ENCODE peak calls at places on chromosomes 2 and 18, in eight cellular contexts. One of them, this sample, is unnamed.

GRCh38 chr2:183371545-183371944 is 247.3 kb downstream of the NUP35 start:
- DNase-seq in GM23338: no peak
- DNase-seq in HFFc6: no peak
- DNase-seq in hepatocyte: no peak
- DNase-seq in upper lobe of right lung: no peak
- DNase-seq in mesothelial cell of epicardium: no peak
- DNase-seq in transverse colon: no peak
- DNase-seq in bronchial epithelial cell: no peak
- DNase-seq in this sample: no peak

GRCh38 chr2:218291934-218292699 is at the start of gene TMBIM1:
- DNase-seq in GM23338: peak
- DNase-seq in HFFc6: peak
- DNase-seq in hepatocyte: peak
- DNase-seq in upper lobe of right lung: peak
- DNase-seq in mesothelial cell of epicardium: peak
- DNase-seq in transverse colon: peak
- DNase-seq in bronchial epithelial cell: no peak
- DNase-seq in this sample: peak

GRCh38 chr2:3430211-3430610 is 50.7 kb downstream of the TRAPPC12 start:
- DNase-seq in GM23338: no peak
- DNase-seq in HFFc6: no peak
- DNase-seq in hepatocyte: no peak
- DNase-seq in upper lobe of right lung: no peak
- DNase-seq in mesothelial cell of epicardium: no peak
- DNase-seq in transverse colon: no peak
- DNase-seq in bronchial epithelial cell: peak
- DNase-seq in this sample: no peak

GRCh38 chr2:120371969-120372625 is 26.2 kb downstream of the INHBB start:
- DNase-seq in GM23338: no peak
- DNase-seq in HFFc6: no peak
- DNase-seq in hepatocyte: no peak
- DNase-seq in upper lobe of right lung: no peak
- DNase-seq in mesothelial cell of epicardium: no peak
- DNase-seq in transverse colon: no peak
- DNase-seq in bronchial epithelial cell: no peak
- DNase-seq in this sample: no peak

GRCh38 chr2:200156140-200156858 is 150.2 kb upstream of the SPATS2L start:
- DNase-seq in GM23338: no peak
- DNase-seq in HFFc6: peak
- DNase-seq in hepatocyte: peak
- DNase-seq in upper lobe of right lung: no peak
- DNase-seq in mesothelial cell of epicardium: no peak
- DNase-seq in transverse colon: no peak
- DNase-seq in bronchial epithelial cell: peak
- DNase-seq in this sample: no peak

GRCh38 chr2:25306767-25307368 is 34.9 kb downstream of the DNMT3A start:
- DNase-seq in GM23338: no peak
- DNase-seq in HFFc6: no peak
- DNase-seq in hepatocyte: no peak
- DNase-seq in upper lobe of right lung: peak
- DNase-seq in mesothelial cell of epicardium: no peak
- DNase-seq in transverse colon: no peak
- DNase-seq in bronchial epithelial cell: peak
- DNase-seq in this sample: no peak

GRCh38 chr2:119723784-119724467 is 35.8 kb upstream of the PTPN4 start:
- DNase-seq in GM23338: no peak
- DNase-seq in HFFc6: no peak
- DNase-seq in hepatocyte: no peak
- DNase-seq in upper lobe of right lung: no peak
- DNase-seq in mesothelial cell of epicardium: no peak
- DNase-seq in transverse colon: no peak
- DNase-seq in bronchial epithelial cell: no peak
- DNase-seq in this sample: no peak

GRCh38 chr2:19409001-19409400 is 50.6 kb upstream of the OSR1 start:
- DNase-seq in GM23338: no peak
- DNase-seq in HFFc6: no peak
- DNase-seq in hepatocyte: no peak
- DNase-seq in upper lobe of right lung: no peak
- DNase-seq in mesothelial cell of epicardium: no peak
- DNase-seq in transverse colon: no peak
- DNase-seq in bronchial epithelial cell: no peak
- DNase-seq in this sample: no peak

GRCh38 chr18:10010611-10011015 is 96.8 kb downstream of the VAPA start:
- DNase-seq in GM23338: no peak
- DNase-seq in HFFc6: peak
- DNase-seq in hepatocyte: peak
- DNase-seq in upper lobe of right lung: no peak
- DNase-seq in mesothelial cell of epicardium: no peak
- DNase-seq in transverse colon: peak
- DNase-seq in bronchial epithelial cell: peak
- DNase-seq in this sample: no peak

GRCh38 chr2:75290600-75291140 is 91.3 kb upstream of the TACR1 start:
- DNase-seq in GM23338: peak
- DNase-seq in HFFc6: peak
- DNase-seq in hepatocyte: no peak
- DNase-seq in upper lobe of right lung: no peak
- DNase-seq in mesothelial cell of epicardium: no peak
- DNase-seq in transverse colon: no peak
- DNase-seq in bronchial epithelial cell: no peak
- DNase-seq in this sample: no peak

GRCh38 chr2:121245913-121246312 is 39.1 kb downstream of the TFCP2L1 start:
- DNase-seq in GM23338: no peak
- DNase-seq in HFFc6: no peak
- DNase-seq in hepatocyte: no peak
- DNase-seq in upper lobe of right lung: peak
- DNase-seq in mesothelial cell of epicardium: no peak
- DNase-seq in transverse colon: peak
- DNase-seq in bronchial epithelial cell: no peak
- DNase-seq in this sample: no peak

GRCh38 chr2:12428786-12429185 is 287.9 kb upstream of the TRIB2 start:
- DNase-seq in GM23338: peak
- DNase-seq in HFFc6: peak
- DNase-seq in hepatocyte: no peak
- DNase-seq in upper lobe of right lung: no peak
- DNase-seq in mesothelial cell of epicardium: no peak
- DNase-seq in transverse colon: no peak
- DNase-seq in bronchial epithelial cell: no peak
- DNase-seq in this sample: no peak

GRCh38 chr2:182259629-182260150 is 167.1 kb downstream of the PDE1A start:
- DNase-seq in GM23338: no peak
- DNase-seq in HFFc6: peak
- DNase-seq in hepatocyte: no peak
- DNase-seq in upper lobe of right lung: no peak
- DNase-seq in mesothelial cell of epicardium: no peak
- DNase-seq in transverse colon: no peak
- DNase-seq in bronchial epithelial cell: no peak
- DNase-seq in this sample: no peak

GRCh38 chr2:225070811-225071210 is 28.5 kb upstream of the DOCK10 start:
- DNase-seq in GM23338: no peak
- DNase-seq in HFFc6: no peak
- DNase-seq in hepatocyte: no peak
- DNase-seq in upper lobe of right lung: no peak
- DNase-seq in mesothelial cell of epicardium: no peak
- DNase-seq in transverse colon: no peak
- DNase-seq in bronchial epithelial cell: no peak
- DNase-seq in this sample: no peak

GRCh38 chr2:171523969-171524401 is 1.7 kb downstream of the CYBRD1 start:
- DNase-seq in GM23338: peak
- DNase-seq in HFFc6: no peak
- DNase-seq in hepatocyte: peak
- DNase-seq in upper lobe of right lung: no peak
- DNase-seq in mesothelial cell of epicardium: no peak
- DNase-seq in transverse colon: no peak
- DNase-seq in bronchial epithelial cell: peak
- DNase-seq in this sample: no peak

GRCh38 chr2:233671290-233672161 is at the start of gene UGT1A9:
- DNase-seq in GM23338: no peak
- DNase-seq in HFFc6: no peak
- DNase-seq in hepatocyte: no peak
- DNase-seq in upper lobe of right lung: no peak
- DNase-seq in mesothelial cell of epicardium: no peak
- DNase-seq in transverse colon: no peak
- DNase-seq in bronchial epithelial cell: no peak
- DNase-seq in this sample: no peak

GRCh38 chr2:233674995-233675394 is 3.3 kb downstream of the UGT1A9 start:
- DNase-seq in GM23338: peak
- DNase-seq in HFFc6: no peak
- DNase-seq in hepatocyte: no peak
- DNase-seq in upper lobe of right lung: no peak
- DNase-seq in mesothelial cell of epicardium: no peak
- DNase-seq in transverse colon: no peak
- DNase-seq in bronchial epithelial cell: no peak
- DNase-seq in this sample: no peak

GRCh38 chr2:233676046-233676445 is 4.3 kb downstream of the UGT1A9 start:
- DNase-seq in GM23338: no peak
- DNase-seq in HFFc6: no peak
- DNase-seq in hepatocyte: no peak
- DNase-seq in upper lobe of right lung: no peak
- DNase-seq in mesothelial cell of epicardium: no peak
- DNase-seq in transverse colon: no peak
- DNase-seq in bronchial epithelial cell: no peak
- DNase-seq in this sample: no peak

GRCh38 chr2:233673896-233674295 is 2.2 kb downstream of the UGT1A9 start:
- DNase-seq in GM23338: no peak
- DNase-seq in HFFc6: no peak
- DNase-seq in hepatocyte: no peak
- DNase-seq in upper lobe of right lung: no peak
- DNase-seq in mesothelial cell of epicardium: no peak
- DNase-seq in transverse colon: no peak
- DNase-seq in bronchial epithelial cell: no peak
- DNase-seq in this sample: no peak

DNA sequence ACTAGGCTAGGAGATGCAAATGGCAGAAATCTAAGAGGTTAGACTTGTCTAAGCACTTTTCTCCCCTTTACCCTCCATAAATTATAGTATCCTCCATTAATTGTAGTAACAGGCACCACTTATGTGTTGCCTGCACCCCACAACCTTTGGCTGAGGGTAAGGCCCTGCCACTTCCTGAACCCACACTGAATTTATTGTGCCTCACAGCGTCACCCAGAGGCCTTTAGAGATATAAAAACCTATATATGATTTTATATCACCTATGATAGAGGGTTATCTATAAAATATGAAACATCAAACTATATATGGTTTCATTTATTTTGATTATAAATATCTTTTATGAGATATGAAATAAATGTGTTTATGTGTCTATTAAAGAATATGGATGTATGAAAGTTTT is 2.6 kb downstream of the UGT1A9 start:
- DNase-seq in GM23338: no peak
- DNase-seq in HFFc6: no peak
- DNase-seq in hepatocyte: no peak
- DNase-seq in upper lobe of right lung: no peak
- DNase-seq in mesothelial cell of epicardium: no peak
- DNase-seq in transverse colon: no peak
- DNase-seq in bronchial epithelial cell: no peak
- DNase-seq in this sample: no peak
- TF ChIP-seq CTCF in GM23338: no peak
- TF ChIP-seq CTCF in HFFc6: no peak
- TF ChIP-seq CTCF in hepatocyte: no peak
- TF ChIP-seq CTCF in upper lobe of right lung: no peak
- TF ChIP-seq CTCF in mesothelial cell of epicardium: no peak
- TF ChIP-seq CTCF in transverse colon: no peak
- TF ChIP-seq CTCF in bronchial epithelial cell: no peak
- TF ChIP-seq CTCF in this sample: no peak

GRCh38 chr2:15160201-15160600 is 400.9 kb downstream of the NBAS start:
- DNase-seq in GM23338: no peak
- DNase-seq in HFFc6: no peak
- DNase-seq in hepatocyte: no peak
- DNase-seq in upper lobe of right lung: no peak
- DNase-seq in mesothelial cell of epicardium: no peak
- DNase-seq in transverse colon: no peak
- DNase-seq in bronchial epithelial cell: no peak
- DNase-seq in this sample: no peak
- TF ChIP-seq CTCF in GM23338: no peak
- TF ChIP-seq CTCF in HFFc6: no peak
- TF ChIP-seq CTCF in hepatocyte: no peak
- TF ChIP-seq CTCF in upper lobe of right lung: no peak
- TF ChIP-seq CTCF in mesothelial cell of epicardium: no peak
- TF ChIP-seq CTCF in transverse colon: no peak
- TF ChIP-seq CTCF in bronchial epithelial cell: no peak
- TF ChIP-seq CTCF in this sample: no peak

DNA sequence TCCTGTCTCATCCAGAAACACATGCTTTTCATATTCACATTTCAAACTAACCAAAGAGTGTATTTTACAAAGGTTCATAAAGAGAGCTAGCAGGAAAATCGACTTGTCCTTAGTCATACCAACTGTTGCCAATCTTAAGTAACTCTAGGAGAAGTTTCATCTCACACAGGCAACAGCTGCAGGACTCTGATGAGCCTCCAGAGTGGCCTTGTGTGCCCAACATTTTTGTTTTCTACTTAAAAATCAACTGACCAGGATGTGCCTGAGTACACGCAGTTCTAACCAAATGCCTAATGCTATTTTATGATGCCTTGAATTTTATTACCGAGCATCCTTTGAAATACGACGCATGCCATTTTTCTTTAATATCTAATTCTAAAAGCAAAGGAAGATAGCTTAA is 595.9 kb upstream of the LRRTM4 start:
- DNase-seq in GM23338: peak
- DNase-seq in HFFc6: no peak
- DNase-seq in hepatocyte: no peak
- DNase-seq in upper lobe of right lung: no peak
- DNase-seq in mesothelial cell of epicardium: no peak
- DNase-seq in transverse colon: no peak
- DNase-seq in bronchial epithelial cell: no peak
- DNase-seq in this sample: no peak
- TF ChIP-seq CTCF in GM23338: no peak
- TF ChIP-seq CTCF in HFFc6: no peak
- TF ChIP-seq CTCF in hepatocyte: no peak
- TF ChIP-seq CTCF in upper lobe of right lung: no peak
- TF ChIP-seq CTCF in mesothelial cell of epicardium: no peak
- TF ChIP-seq CTCF in transverse colon: no peak
- TF ChIP-seq CTCF in bronchial epithelial cell: no peak
- TF ChIP-seq CTCF in this sample: no peak

DNA sequence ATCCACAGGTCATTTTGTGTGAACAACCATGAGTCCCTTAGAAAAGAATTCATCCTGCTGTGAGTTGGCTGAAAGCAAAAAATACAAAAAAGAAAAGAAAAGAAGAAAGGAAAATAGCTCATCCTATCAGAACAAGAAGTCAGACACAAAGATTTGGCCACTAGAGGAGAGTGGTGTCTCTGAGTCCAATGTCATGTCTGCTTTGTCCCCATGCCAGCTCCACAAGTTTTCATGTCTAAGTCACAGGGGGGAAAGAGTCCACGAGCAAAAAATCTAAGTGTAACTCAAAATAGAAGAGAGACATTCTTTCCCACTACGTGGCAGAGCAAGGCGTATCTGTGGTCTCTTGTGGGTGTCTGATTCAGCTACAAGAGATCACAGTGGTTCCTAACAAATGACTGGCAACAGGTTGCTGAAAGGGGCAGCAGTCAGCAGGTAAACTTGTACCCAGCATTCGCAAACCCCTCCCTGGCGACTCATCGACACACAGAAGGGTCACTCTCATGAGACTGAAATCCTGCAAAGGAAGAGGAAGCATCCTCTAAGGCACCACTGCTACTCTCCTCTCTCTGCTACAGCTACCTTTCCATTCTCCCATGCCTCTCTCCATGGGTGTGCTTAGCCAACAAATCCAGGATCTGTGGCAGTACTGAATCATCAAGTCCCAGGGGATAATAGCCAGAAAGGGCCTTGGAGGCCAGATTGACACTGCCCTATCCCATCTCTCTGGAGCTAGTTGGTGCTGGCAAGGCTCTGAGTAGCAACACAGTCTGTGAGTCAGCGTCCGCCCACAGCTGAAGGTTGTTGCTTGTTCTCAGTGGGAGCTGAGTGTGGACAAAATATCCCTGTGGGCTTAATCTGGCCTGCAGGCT is 123.0 kb upstream of the SLC39A10 start:
- DNase-seq in GM23338: peak
- DNase-seq in HFFc6: peak
- DNase-seq in hepatocyte: peak
- DNase-seq in upper lobe of right lung: peak
- DNase-seq in mesothelial cell of epicardium: no peak
- DNase-seq in transverse colon: peak
- DNase-seq in bronchial epithelial cell: peak
- DNase-seq in this sample: no peak
- TF ChIP-seq CTCF in GM23338: no peak
- TF ChIP-seq CTCF in HFFc6: peak
- TF ChIP-seq CTCF in hepatocyte: no peak
- TF ChIP-seq CTCF in upper lobe of right lung: no peak
- TF ChIP-seq CTCF in mesothelial cell of epicardium: no peak
- TF ChIP-seq CTCF in transverse colon: no peak
- TF ChIP-seq CTCF in bronchial epithelial cell: no peak
- TF ChIP-seq CTCF in this sample: peak